ENCODE peak calls at places on chromosomes 11 and 22, in four cellular contexts. One of them, this sample, is unnamed.

GRCh38 chr11:67504950-67505561 is at the start of gene PITPNM1:
- DNase-seq in AG04450: no peak
- DNase-seq in PC-3: peak
- DNase-seq in psoas muscle: peak
- DNase-seq in this sample: peak

GRCh38 chr11:119181677-119182412 is 3.4 kb upstream of the NHERF4 start:
- DNase-seq in AG04450: no peak
- DNase-seq in PC-3: no peak
- DNase-seq in psoas muscle: no peak
- DNase-seq in this sample: no peak

GRCh38 chr11:13717331-13717730 is 48.9 kb downstream of the FAR1 start:
- DNase-seq in AG04450: peak
- DNase-seq in PC-3: peak
- DNase-seq in psoas muscle: no peak
- DNase-seq in this sample: no peak

GRCh38 chr11:32437406-32438345 is 2.3 kb upstream of the WT1 start:
- DNase-seq in AG04450: no peak
- DNase-seq in PC-3: no peak
- DNase-seq in psoas muscle: no peak
- DNase-seq in this sample: no peak

GRCh38 chr11:44632466-44633123 is 67.1 kb downstream of the CD82 start:
- DNase-seq in AG04450: no peak
- DNase-seq in PC-3: peak
- DNase-seq in psoas muscle: peak
- DNase-seq in this sample: peak

GRCh38 chr11:113163291-113164030 is 150.9 kb upstream of the TTC12 start:
- DNase-seq in AG04450: no peak
- DNase-seq in PC-3: no peak
- DNase-seq in psoas muscle: no peak
- DNase-seq in this sample: peak

GRCh38 chr11:47175746-47176327 is 842 bp downstream of the ARFGAP2 start:
- DNase-seq in AG04450: no peak
- DNase-seq in PC-3: peak
- DNase-seq in psoas muscle: no peak
- DNase-seq in this sample: no peak

GRCh38 chr11:10318527-10318802 is 13.6 kb downstream of the ADM start:
- DNase-seq in AG04450: no peak
- DNase-seq in PC-3: no peak
- DNase-seq in psoas muscle: peak
- DNase-seq in this sample: no peak

GRCh38 chr11:104320091-104320490 is 156.1 kb upstream of the PDGFD start:
- DNase-seq in AG04450: peak
- DNase-seq in PC-3: no peak
- DNase-seq in psoas muscle: no peak
- DNase-seq in this sample: no peak

GRCh38 chr22:35893698-35894097 is 134.9 kb downstream of the RBFOX2 start:
- DNase-seq in AG04450: no peak
- DNase-seq in PC-3: no peak
- DNase-seq in psoas muscle: no peak
- DNase-seq in this sample: peak

GRCh38 chr11:3037041-3037944 is 19.9 kb downstream of the CARS1 start:
- DNase-seq in AG04450: peak
- DNase-seq in PC-3: peak
- DNase-seq in psoas muscle: peak
- DNase-seq in this sample: peak

GRCh38 chr22:31929126-31929928 is 15.0 kb upstream of the YWHAH start:
- DNase-seq in AG04450: peak
- DNase-seq in PC-3: no peak
- DNase-seq in psoas muscle: no peak
- DNase-seq in this sample: no peak

GRCh38 chr11:112656772-112657428 is 304.3 kb upstream of the NCAM1 start:
- DNase-seq in AG04450: no peak
- DNase-seq in PC-3: peak
- DNase-seq in psoas muscle: peak
- DNase-seq in this sample: no peak

GRCh38 chr11:34972892-34973291 is 56.5 kb downstream of the PDHX start:
- DNase-seq in AG04450: peak
- DNase-seq in PC-3: no peak
- DNase-seq in psoas muscle: no peak
- DNase-seq in this sample: no peak

GRCh38 chr11:127252321-127252720 is 251.8 kb upstream of the KIRREL3 start:
- DNase-seq in AG04450: no peak
- DNase-seq in PC-3: no peak
- DNase-seq in psoas muscle: no peak
- DNase-seq in this sample: no peak

GRCh38 chr11:120985718-120986569 is 38.0 kb upstream of the TBCEL start:
- DNase-seq in AG04450: no peak
- DNase-seq in PC-3: peak
- DNase-seq in psoas muscle: peak
- DNase-seq in this sample: peak

GRCh38 chr11:106621479-106621878 is 396.8 kb downstream of the GUCY1A2 start:
- DNase-seq in AG04450: no peak
- DNase-seq in PC-3: no peak
- DNase-seq in psoas muscle: no peak
- DNase-seq in this sample: no peak

GRCh38 chr22:45280583-45280972 is 4.2 kb upstream of the UPK3A start:
- DNase-seq in AG04450: no peak
- DNase-seq in PC-3: peak
- DNase-seq in psoas muscle: no peak
- DNase-seq in this sample: no peak

GRCh38 chr22:45286854-45287551 is 2.3 kb downstream of the UPK3A start:
- DNase-seq in AG04450: no peak
- DNase-seq in PC-3: no peak
- DNase-seq in psoas muscle: no peak
- DNase-seq in this sample: no peak

GRCh38 chr22:45285431-45286058 is 796 bp downstream of the UPK3A start:
- DNase-seq in AG04450: no peak
- DNase-seq in PC-3: no peak
- DNase-seq in psoas muscle: no peak
- DNase-seq in this sample: no peak

GRCh38 chr22:45280995-45281394 is 3.8 kb upstream of the UPK3A start:
- DNase-seq in AG04450: no peak
- DNase-seq in PC-3: no peak
- DNase-seq in psoas muscle: no peak
- DNase-seq in this sample: no peak

GRCh38 chr22:45284705-45285305 is at the start of gene UPK3A:
- DNase-seq in AG04450: no peak
- DNase-seq in PC-3: peak
- DNase-seq in psoas muscle: peak
- DNase-seq in this sample: peak
- H3K4me3 ChIP-seq in AG04450: peak
- H3K4me3 ChIP-seq in PC-3: peak
- H3K4me3 ChIP-seq in psoas muscle: peak
- H3K4me3 ChIP-seq in this sample: peak

GRCh38 chr11:64000740-64001514 is 14.7 kb downstream of the OTUB1 start:
- DNase-seq in AG04450: no peak
- DNase-seq in PC-3: no peak
- DNase-seq in psoas muscle: no peak
- DNase-seq in this sample: no peak

GRCh38 chr11:63998558-63999348 is 12.5 kb downstream of the OTUB1 start:
- DNase-seq in AG04450: no peak
- DNase-seq in PC-3: peak
- DNase-seq in psoas muscle: no peak
- DNase-seq in this sample: no peak

GRCh38 chr11:64000026-64000739 is 13.9 kb downstream of the OTUB1 start:
- DNase-seq in AG04450: no peak
- DNase-seq in PC-3: peak
- DNase-seq in psoas muscle: peak
- DNase-seq in this sample: peak

GRCh38 chr11:63997801-63998332 is 11.6 kb downstream of the OTUB1 start:
- DNase-seq in AG04450: no peak
- DNase-seq in PC-3: no peak
- DNase-seq in psoas muscle: no peak
- DNase-seq in this sample: no peak

GRCh38 chr11:63999349-64000025 is 13.2 kb downstream of the OTUB1 start:
- DNase-seq in AG04450: no peak
- DNase-seq in PC-3: peak
- DNase-seq in psoas muscle: peak
- DNase-seq in this sample: peak
- H3K4me3 ChIP-seq in AG04450: no peak
- H3K4me3 ChIP-seq in PC-3: peak
- H3K4me3 ChIP-seq in psoas muscle: peak
- H3K4me3 ChIP-seq in this sample: peak

DNA sequence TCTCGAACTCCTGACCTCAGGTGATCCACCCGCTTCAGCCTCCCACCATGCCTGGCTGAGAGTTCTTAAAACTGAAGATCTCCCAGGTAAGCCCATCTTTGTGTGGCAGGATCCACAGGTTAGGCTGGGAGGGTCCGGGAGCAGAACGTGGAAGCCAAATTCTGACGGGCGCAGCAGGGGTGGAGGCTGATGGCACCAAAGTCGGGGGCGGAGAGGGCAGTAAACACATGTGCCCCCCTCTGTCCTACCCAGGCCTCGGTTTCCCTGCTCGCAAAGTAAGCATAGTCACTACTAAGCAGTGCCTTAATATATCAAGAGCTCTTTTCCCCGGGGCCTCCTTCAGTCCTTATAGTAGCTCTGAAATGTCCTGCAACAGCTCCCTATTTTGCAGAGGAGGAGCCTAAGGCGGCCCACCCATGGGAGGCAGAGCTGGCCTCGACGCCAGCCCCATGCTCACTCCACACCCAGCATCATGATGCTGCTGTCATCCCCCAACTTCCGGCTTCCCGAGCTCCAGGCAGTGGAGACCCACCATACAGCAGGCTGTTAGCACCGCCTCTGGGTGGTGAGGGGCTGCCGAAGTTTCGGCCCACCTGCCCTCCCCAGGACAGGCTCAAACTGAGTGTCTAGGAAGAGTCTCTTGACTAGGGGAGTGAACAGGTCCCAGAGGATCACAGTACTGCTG is 230.0 kb downstream of the CTTN start:
- DNase-seq in AG04450: no peak
- DNase-seq in PC-3: no peak
- DNase-seq in psoas muscle: no peak
- DNase-seq in this sample: no peak
- H3K4me3 ChIP-seq in AG04450: no peak
- H3K4me3 ChIP-seq in PC-3: no peak
- H3K4me3 ChIP-seq in psoas muscle: no peak
- H3K4me3 ChIP-seq in this sample: no peak

GRCh38 chr11:94546886-94547285 is 3.2 kb downstream of the FUT4 start:
- DNase-seq in AG04450: no peak
- DNase-seq in PC-3: peak
- DNase-seq in psoas muscle: no peak
- DNase-seq in this sample: no peak
- H3K4me3 ChIP-seq in AG04450: no peak
- H3K4me3 ChIP-seq in PC-3: peak
- H3K4me3 ChIP-seq in psoas muscle: no peak
- H3K4me3 ChIP-seq in this sample: no peak

GRCh38 chr22:41781508-41781906 is 19.0 kb upstream of the CCDC134 start:
- DNase-seq in AG04450: no peak
- DNase-seq in PC-3: no peak
- DNase-seq in psoas muscle: no peak
- DNase-seq in this sample: no peak
- H3K4me3 ChIP-seq in AG04450: no peak
- H3K4me3 ChIP-seq in PC-3: no peak
- H3K4me3 ChIP-seq in psoas muscle: no peak
- H3K4me3 ChIP-seq in this sample: no peak

This sample was measured in testis.